ENCODE peak calls at places on chromosomes 13 and 19, in ten cellular contexts. H is WTC11; L is NCI-H524 treated with DMSO at 0.1 percent for 48 hours; Z is thyroid gland; P is NCI-H1436 treated with DMSO at 0.1 percent for 48 hours; Y is iris pigment epithelial cell; D is progenitor cell of endocrine pancreas; R is AG09319; V is body of pancreas; K is activated CD8-positive, alpha-beta memory T cell treated with anti-CD3 and anti-CD28 coated beads for 48 hours. T is an unnamed sample.

GRCh38 chr13:42899266-42899665 is 92.8 kb downstream of the EPSTI1 start:
- DNase-seq in H (no peak), L (no peak), Z (no peak), P (no peak), Y (no peak), D (no peak), R (no peak), V (no peak), K (no peak), T (no peak)

GRCh38 chr19:11832253-11832912 is 16.1 kb upstream of the ZNF439 start:
- DNase-seq in H (no peak), L (no peak), Z (no peak), P (no peak), Y (peak; percentile 8), D (no peak), R (no peak), V (no peak), K (no peak), T (no peak)

GRCh38 chr19:5172859-5173577 is 167.6 kb downstream of the PTPRS start:
- DNase-seq in H (no peak), L (no peak), Z (no peak), P (no peak), Y (peak; percentile 94), D (no peak), R (peak; percentile 85), V (peak; percentile 31), K (no peak), T (no peak)

GRCh38 chr13:78875792-78876580 is 217.0 kb upstream of the OBI1 start:
- DNase-seq in H (peak; percentile 71), L (no peak), Z (no peak), P (no peak), Y (no peak), D (no peak), R (no peak), V (no peak), K (no peak), T (no peak)

GRCh38 chr19:23774156-23774971 is 15.7 kb upstream of the ZNF681 start:
- DNase-seq in H (no peak), L (no peak), Z (no peak), P (no peak), Y (peak; percentile 64), D (no peak), R (no peak), V (no peak), K (no peak), T (no peak)

GRCh38 chr13:34224877-34225276 is 406.9 kb downstream of the RFC3 start:
- DNase-seq in H (no peak), L (no peak), Z (no peak), P (no peak), Y (no peak), D (no peak), R (no peak), V (no peak), K (no peak), T (no peak)

GRCh38 chr19:3968556-3969434 is 2.1 kb downstream of the DAPK3 start:
- DNase-seq in H (peak; percentile 85), L (no peak), Z (peak; percentile 52), P (no peak), Y (peak; percentile 99), D (peak; percentile 71), R (peak; percentile 99), V (peak; percentile 91), K (no peak), T (no peak)

GRCh38 chr19:2578911-2579677 is 103.2 kb downstream of the GADD45B start:
- DNase-seq in H (peak; percentile 92), L (peak; percentile 16), Z (peak; percentile 97), P (no peak), Y (peak; percentile 90), D (peak; percentile 78), R (peak; percentile 81), V (peak; percentile 91), K (no peak), T (peak; percentile 56)

GRCh38 chr13:85266331-85266730 is 532.9 kb downstream of the SLITRK6 start:
- DNase-seq in H (no peak), L (no peak), Z (no peak), P (no peak), Y (no peak), D (no peak), R (no peak), V (no peak), K (no peak), T (no peak)

GRCh38 chr13:87884874-87885273 is 213.7 kb downstream of the SLITRK5 start:
- DNase-seq in H (no peak), L (no peak), Z (no peak), P (no peak), Y (peak; percentile 18), D (no peak), R (no peak), V (no peak), K (no peak), T (no peak)

GRCh38 chr13:102774596-102775375 is 1.2 kb upstream of the TEX30 start:
- DNase-seq in H (no peak), L (no peak), Z (no peak), P (no peak), Y (no peak), D (no peak), R (no peak), V (no peak), K (no peak), T (no peak)

GRCh38 chr19:9010693-9011092 is 484 bp upstream of the MUC16 start:
- DNase-seq in H (no peak), L (no peak), Z (no peak), P (no peak), Y (no peak), D (no peak), R (no peak), V (no peak), K (no peak), T (no peak)

GRCh38 chr13:99353836-99354235 is 46.6 kb upstream of the GPR183 start:
- DNase-seq in H (no peak), L (no peak), Z (no peak), P (no peak), Y (peak; percentile 57), D (no peak), R (no peak), V (no peak), K (no peak), T (no peak)

GRCh38 chr19:2476451-2477140 is 669 bp downstream of the GADD45B start:
- DNase-seq in H (peak; percentile 67), L (no peak), Z (peak; percentile 42), P (no peak), Y (peak; percentile 77), D (no peak), R (no peak), V (peak; percentile 53), K (peak; percentile 67), T (peak; percentile 40)

GRCh38 chr19:6740589-6741348 is 1.3 kb downstream of the TRIP10 start:
- DNase-seq in H (peak; percentile 75), L (no peak), Z (peak; percentile 59), P (no peak), Y (peak; percentile 33), D (peak; percentile 44), R (no peak), V (peak; percentile 42), K (no peak), T (no peak)

GRCh38 chr19:507286-508203 is at the start of gene TPGS1:
- DNase-seq in H (peak; percentile 93), L (peak; percentile 45), Z (peak; percentile 71), P (no peak), Y (peak; percentile 100), D (peak; percentile 55), R (peak; percentile 100), V (peak; percentile 69), K (peak; percentile 62), T (peak; percentile 82)

GRCh38 chr19:11261902-11262839 is at the start of gene DOCK6:
- DNase-seq in H (peak; percentile 60), L (no peak), Z (peak; percentile 56), P (no peak), Y (no peak), D (peak; percentile 24), R (no peak), V (peak; percentile 41), K (no peak), T (no peak)

GRCh38 chr19:2519482-2519881 is 43.6 kb downstream of the GADD45B start:
- DNase-seq in H (no peak), L (no peak), Z (no peak), P (no peak), Y (no peak), D (no peak), R (no peak), V (no peak), K (no peak), T (no peak)

GRCh38 chr13:47327856-47328255 is 431.0 kb upstream of the HTR2A start:
- DNase-seq in H (no peak), L (no peak), Z (no peak), P (no peak), Y (no peak), D (no peak), R (no peak), V (no peak), K (no peak), T (no peak)

GRCh38 chr13:109968876-109969577 is 182.6 kb upstream of the IRS2 start:
- DNase-seq in H (no peak), L (no peak), Z (no peak), P (no peak), Y (peak; percentile 31), D (no peak), R (no peak), V (no peak), K (no peak), T (no peak)

GRCh38 chr13:79282976-79283375 is 123.1 kb downstream of the RBM26 start:
- DNase-seq in H (no peak), L (no peak), Z (no peak), P (no peak), Y (peak; percentile 21), D (no peak), R (no peak), V (no peak), K (no peak), T (no peak)

GRCh38 chr19:4913996-4914735 is 4.9 kb downstream of the UHRF1 start:
- DNase-seq in H (no peak), L (no peak), Z (no peak), P (no peak), Y (peak; percentile 20), D (no peak), R (no peak), V (no peak), K (no peak), T (no peak)

T was measured in activated naive CD4-positive, alpha-beta T cell.